ENCODE peak calls at places on chromosome 15, in five cellular contexts. Q is foreskin fibroblast, L is GM13977, T is lung, C is HL-60. R is an unnamed sample.
A peak's percentile ranks its signal among the peaks of the same experiment; 100 is the strongest.

GRCh38 chr15:45611305-45611704 is 23.5 kb upstream of the SQOR start:
- DNase-seq in Q (peak; percentile 60), L (peak; percentile 31), C (no peak), T (no peak), R (no peak)

GRCh38 chr15:101048191-101049011 is 129.2 kb downstream of the LRRK1 start:
- DNase-seq in Q (no peak), C (no peak), L (no peak), T (peak; percentile 21), R (peak; percentile 36)

GRCh38 chr15:64687167-64688085 is 88.0 kb downstream of the RBPMS2 start:
- DNase-seq in C (no peak), Q (no peak), L (no peak), T (no peak), R (no peak)

GRCh38 chr15:38702178-38702912 is 137.7 kb upstream of the RASGRP1 start:
- DNase-seq in T (peak; percentile 30), Q (no peak), L (no peak), C (no peak), R (no peak)

GRCh38 chr15:92958105-92958504 is 58.0 kb downstream of the CHD2 start:
- DNase-seq in Q (no peak), T (no peak), L (no peak), C (no peak), R (no peak)

GRCh38 chr15:31359722-31360111 is 33.1 kb downstream of the KLF13 start:
- DNase-seq in Q (no peak), C (no peak), T (no peak), L (no peak), R (no peak)

GRCh38 chr15:49047456-49047855 is 1.2 kb upstream of the SECISBP2L start:
- DNase-seq in T (no peak), L (no peak), Q (no peak), C (no peak), R (no peak)

GRCh38 chr15:39135989-39136388 is 444.9 kb upstream of the THBS1 start:
- DNase-seq in T (no peak), L (no peak), C (no peak), Q (peak; percentile 93), R (no peak)

GRCh38 chr15:67165653-67166260 is 88.7 kb downstream of the AAGAB start:
- DNase-seq in T (no peak), C (no peak), Q (no peak), L (no peak), R (no peak)

GRCh38 chr15:90665288-90666134 is 51.6 kb upstream of the BLM start:
- DNase-seq in L (peak; percentile 82), Q (peak; percentile 86), C (no peak), T (peak; percentile 66), R (no peak)

GRCh38 chr15:86988075-86988474 is 908.4 kb downstream of the AGBL1 start:
- DNase-seq in T (no peak), Q (no peak), C (no peak), L (no peak), R (no peak)

GRCh38 chr15:25243800-25244097 is 195.1 kb downstream of the UBE3A start:
- DNase-seq in L (no peak), Q (no peak), T (no peak), C (no peak), R (no peak)

GRCh38 chr15:68442041-68442440 is 10.1 kb upstream of the ITGA11 start:
- DNase-seq in C (no peak), Q (peak; percentile 43), L (no peak), T (peak; percentile 27), R (no peak)

GRCh38 chr15:75672646-75673425 is 25.1 kb downstream of the SNX33 start:
- DNase-seq in T (no peak), L (no peak), Q (peak; percentile 74), C (no peak), R (no peak)

GRCh38 chr15:45795487-45796069 is 160.7 kb downstream of the SQOR start:
- DNase-seq in T (peak; percentile 38), C (peak; percentile 20), L (peak; percentile 9), Q (peak; percentile 48), R (no peak)

GRCh38 chr15:69994429-69995201 is 103.1 kb downstream of the TLE3 start:
- DNase-seq in Q (no peak), C (no peak), T (no peak), L (no peak), R (no peak)

GRCh38 chr15:60752973-60753720 is 274.2 kb upstream of the ICE2 start:
- DNase-seq in Q (no peak), C (no peak), T (no peak), L (no peak), R (no peak)

GRCh38 chr15:71743861-71744382 is 66.4 kb upstream of the NR2E3 start:
- DNase-seq in L (peak; percentile 70), C (no peak), Q (peak; percentile 78), T (peak; percentile 53), R (peak; percentile 54)

GRCh38 chr15:97728791-97729190 is 231.7 kb upstream of the ARRDC4 start:
- DNase-seq in C (no peak), Q (no peak), T (no peak), L (no peak), R (no peak)

GRCh38 chr15:42727740-42728355 is 9.1 kb downstream of the CDAN1 start:
- DNase-seq in Q (no peak), C (no peak), T (peak; percentile 81), L (peak; percentile 11), R (no peak)

DNA sequence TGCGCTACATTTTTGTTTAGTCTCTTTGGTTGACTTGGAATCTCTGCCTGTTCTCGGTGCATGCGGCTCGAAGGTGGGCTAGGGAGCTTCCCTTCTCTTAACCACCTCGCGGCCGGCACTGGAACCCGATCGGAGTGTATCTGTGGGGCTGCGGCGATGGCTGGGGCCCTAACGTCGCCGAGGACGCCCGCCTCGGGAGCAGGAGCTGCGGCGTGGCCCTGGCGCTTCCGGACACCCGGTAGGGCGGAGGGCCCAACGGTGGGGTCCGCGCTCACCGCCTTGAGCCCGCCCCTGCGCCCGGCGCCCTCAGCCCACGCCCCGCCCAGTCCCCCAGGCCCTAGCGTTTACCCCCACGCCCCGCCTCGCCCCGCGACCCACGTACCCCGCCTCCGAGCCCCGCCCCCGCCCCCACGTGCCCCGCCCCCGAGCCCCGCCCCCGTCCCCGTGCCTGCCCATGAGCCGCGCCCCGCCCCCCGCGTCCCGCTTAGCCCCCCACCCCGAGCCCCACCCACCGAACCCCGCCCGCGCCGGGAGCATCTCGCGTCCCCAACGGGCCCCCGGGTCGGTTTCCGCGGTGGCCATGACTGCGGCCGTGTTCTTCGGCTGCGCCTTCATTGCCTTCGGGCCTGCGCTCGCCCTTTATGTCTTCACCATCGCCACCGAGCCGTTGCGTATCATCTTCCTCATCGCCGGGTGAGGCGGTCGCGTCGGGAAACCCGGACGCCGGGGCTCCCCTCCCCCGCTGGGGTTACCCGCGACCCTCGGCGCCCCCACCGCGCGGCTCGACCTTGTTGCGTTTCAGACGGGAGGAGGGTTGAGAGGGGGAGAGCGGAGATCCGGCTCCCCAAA is at the start of gene APH1B:
- DNase-seq in T (peak; percentile 79), C (peak; percentile 76), Q (peak; percentile 83), L (peak; percentile 89), R (peak; percentile 72)
- TF ChIP-seq CTCF in T (no peak), C (no peak), Q (no peak), L (no peak), R (no peak)

GRCh38 chr15:91950631-91951384 is 97.3 kb downstream of the SLCO3A1 start:
- DNase-seq in T (no peak), Q (no peak), C (no peak), L (no peak), R (no peak)
- TF ChIP-seq CTCF in T (no peak), Q (no peak), C (no peak), L (no peak), R (no peak)

GRCh38 chr15:73330206-73331051 is 38.3 kb downstream of the HCN4 start:
- DNase-seq in C (no peak), T (no peak), L (no peak), Q (no peak), R (no peak)

GRCh38 chr15:73331501-73331900 is 37.3 kb downstream of the HCN4 start:
- DNase-seq in Q (no peak), L (no peak), T (no peak), C (no peak), R (no peak)

GRCh38 chr15:73329501-73330200 is 39.1 kb downstream of the HCN4 start:
- DNase-seq in Q (no peak), C (no peak), T (no peak), L (no peak), R (no peak)

GRCh38 chr15:73328149-73328820 is 40.5 kb downstream of the HCN4 start:
- DNase-seq in C (no peak), L (no peak), Q (no peak), T (no peak), R (no peak)

GRCh38 chr15:73328986-73329385 is 39.8 kb downstream of the HCN4 start:
- DNase-seq in T (no peak), L (no peak), Q (no peak), C (no peak), R (no peak)
- TF ChIP-seq CTCF in T (no peak), L (no peak), Q (no peak), C (no peak), R (no peak)

GRCh38 chr15:65960586-65960985 is 91.3 kb downstream of the RAB11A start:
- DNase-seq in Q (no peak), L (no peak), C (no peak), T (no peak), R (no peak)

GRCh38 chr15:65963358-65963757 is 94.1 kb downstream of the RAB11A start:
- DNase-seq in Q (no peak), T (no peak), L (no peak), C (no peak), R (no peak)

GRCh38 chr15:65963911-65964482 is 94.7 kb downstream of the RAB11A start:
- DNase-seq in C (no peak), Q (no peak), L (no peak), T (no peak), R (no peak)

GRCh38 chr15:65964792-65965433 is 95.6 kb downstream of the RAB11A start:
- DNase-seq in C (no peak), T (no peak), L (no peak), Q (no peak), R (no peak)

DNA sequence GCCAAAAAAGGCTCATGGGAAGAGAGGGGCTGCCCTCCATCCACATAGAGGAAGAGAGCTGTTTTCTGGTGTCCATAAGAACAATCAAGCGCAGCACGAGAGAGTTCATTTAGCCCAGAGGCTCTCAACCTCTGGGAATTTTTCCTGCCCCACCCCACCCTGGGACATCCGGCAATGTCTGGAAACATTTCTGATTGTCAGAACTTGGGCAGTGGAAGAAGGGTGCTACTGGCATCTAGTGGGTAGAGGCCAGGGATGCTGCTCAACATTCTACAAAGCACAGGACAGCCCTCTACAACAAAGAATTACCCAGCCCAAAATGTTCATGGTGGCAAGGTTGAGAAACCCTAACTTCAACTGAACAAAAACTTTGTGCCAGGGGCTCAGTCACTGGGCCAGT is 92.9 kb downstream of the RAB11A start:
- DNase-seq in L (no peak), T (no peak), C (no peak), Q (no peak), R (no peak)
- TF ChIP-seq CTCF in L (no peak), T (peak; percentile 5), C (no peak), Q (no peak), R (no peak)